ENCODE peak calls at places on chromosome 12, in seven cellular contexts. One of them, this sample, is unnamed.

GRCh38 chr12:402127-402456 is 648 bp downstream of the CCDC77 start:
- DNase-seq in IMR-90: peak; percentile 41
- DNase-seq in fibroblast of the aortic adventitia: peak; percentile 51
- DNase-seq in colonic mucosa: peak; percentile 41
- DNase-seq in brain microvascular endothelial cell: peak; percentile 22
- DNase-seq in HFF-Myc: no peak
- DNase-seq in lower leg skin: no peak
- DNase-seq in this sample: peak; percentile 47

GRCh38 chr12:3463927-3464326 is 27.1 kb upstream of the PRMT8 start:
- DNase-seq in IMR-90: no peak
- DNase-seq in fibroblast of the aortic adventitia: no peak
- DNase-seq in colonic mucosa: no peak
- DNase-seq in brain microvascular endothelial cell: no peak
- DNase-seq in HFF-Myc: no peak
- DNase-seq in lower leg skin: no peak
- DNase-seq in this sample: no peak

GRCh38 chr12:26001530-26001929 is 43.0 kb downstream of the RASSF8 start:
- DNase-seq in IMR-90: no peak
- DNase-seq in fibroblast of the aortic adventitia: no peak
- DNase-seq in colonic mucosa: no peak
- DNase-seq in brain microvascular endothelial cell: no peak
- DNase-seq in HFF-Myc: no peak
- DNase-seq in lower leg skin: no peak
- DNase-seq in this sample: no peak

GRCh38 chr12:130965214-130965613 is 11.5 kb downstream of the ADGRD1 start:
- DNase-seq in IMR-90: no peak
- DNase-seq in fibroblast of the aortic adventitia: peak; percentile 12
- DNase-seq in colonic mucosa: no peak
- DNase-seq in brain microvascular endothelial cell: no peak
- DNase-seq in HFF-Myc: no peak
- DNase-seq in lower leg skin: no peak
- DNase-seq in this sample: no peak

GRCh38 chr12:124436366-124436765 is 131.0 kb downstream of the NCOR2 start:
- DNase-seq in IMR-90: peak; percentile 16
- DNase-seq in fibroblast of the aortic adventitia: peak; percentile 37
- DNase-seq in colonic mucosa: no peak
- DNase-seq in brain microvascular endothelial cell: no peak
- DNase-seq in HFF-Myc: no peak
- DNase-seq in lower leg skin: no peak
- DNase-seq in this sample: no peak

GRCh38 chr12:97308576-97309198 is 153.9 kb upstream of the RMST start:
- DNase-seq in IMR-90: peak; percentile 65
- DNase-seq in fibroblast of the aortic adventitia: peak; percentile 76
- DNase-seq in colonic mucosa: no peak
- DNase-seq in brain microvascular endothelial cell: peak; percentile 31
- DNase-seq in HFF-Myc: peak; percentile 6
- DNase-seq in lower leg skin: peak; percentile 21
- DNase-seq in this sample: peak; percentile 65

GRCh38 chr12:50751921-50752721 is 11.8 kb upstream of the ATF1 start:
- DNase-seq in IMR-90: peak; percentile 69
- DNase-seq in fibroblast of the aortic adventitia: no peak
- DNase-seq in colonic mucosa: no peak
- DNase-seq in brain microvascular endothelial cell: no peak
- DNase-seq in HFF-Myc: no peak
- DNase-seq in lower leg skin: no peak
- DNase-seq in this sample: peak; percentile 16

GRCh38 chr12:71509705-71510104 is 70.1 kb downstream of the LGR5 start:
- DNase-seq in IMR-90: no peak
- DNase-seq in fibroblast of the aortic adventitia: no peak
- DNase-seq in colonic mucosa: no peak
- DNase-seq in brain microvascular endothelial cell: no peak
- DNase-seq in HFF-Myc: no peak
- DNase-seq in lower leg skin: no peak
- DNase-seq in this sample: no peak

GRCh38 chr12:100267603-100268281 is 765 bp downstream of the SCYL2 start:
- DNase-seq in IMR-90: peak; percentile 37
- DNase-seq in fibroblast of the aortic adventitia: peak; percentile 47
- DNase-seq in colonic mucosa: peak; percentile 47
- DNase-seq in brain microvascular endothelial cell: no peak
- DNase-seq in HFF-Myc: no peak
- DNase-seq in lower leg skin: peak; percentile 19
- DNase-seq in this sample: peak; percentile 50

GRCh38 chr12:88035907-88036289 is 6.7 kb upstream of the C12orf50 start:
- DNase-seq in IMR-90: no peak
- DNase-seq in fibroblast of the aortic adventitia: no peak
- DNase-seq in colonic mucosa: peak; percentile 20
- DNase-seq in brain microvascular endothelial cell: no peak
- DNase-seq in HFF-Myc: no peak
- DNase-seq in lower leg skin: peak; percentile 18
- DNase-seq in this sample: no peak

GRCh38 chr12:4849024-4849594 is 60.6 kb upstream of the KCNA1 start:
- DNase-seq in IMR-90: peak; percentile 48
- DNase-seq in fibroblast of the aortic adventitia: peak; percentile 58
- DNase-seq in colonic mucosa: no peak
- DNase-seq in brain microvascular endothelial cell: no peak
- DNase-seq in HFF-Myc: peak; percentile 6
- DNase-seq in lower leg skin: no peak
- DNase-seq in this sample: peak; percentile 60

GRCh38 chr12:112422531-112422930 is 3.8 kb downstream of the PTPN11 start:
- DNase-seq in IMR-90: no peak
- DNase-seq in fibroblast of the aortic adventitia: peak; percentile 21
- DNase-seq in colonic mucosa: no peak
- DNase-seq in brain microvascular endothelial cell: no peak
- DNase-seq in HFF-Myc: no peak
- DNase-seq in lower leg skin: peak; percentile 79
- DNase-seq in this sample: peak; percentile 57

GRCh38 chr12:124039276-124039675 is 66.3 kb downstream of the ZNF664 start:
- DNase-seq in IMR-90: peak; percentile 57
- DNase-seq in fibroblast of the aortic adventitia: peak; percentile 81
- DNase-seq in colonic mucosa: no peak
- DNase-seq in brain microvascular endothelial cell: peak; percentile 48
- DNase-seq in HFF-Myc: no peak
- DNase-seq in lower leg skin: no peak
- DNase-seq in this sample: peak; percentile 47

GRCh38 chr12:30794591-30795409 is 40.0 kb upstream of the CAPRIN2 start:
- DNase-seq in IMR-90: peak; percentile 85
- DNase-seq in fibroblast of the aortic adventitia: peak; percentile 95
- DNase-seq in colonic mucosa: no peak
- DNase-seq in brain microvascular endothelial cell: peak; percentile 95
- DNase-seq in HFF-Myc: no peak
- DNase-seq in lower leg skin: no peak
- DNase-seq in this sample: peak; percentile 86

GRCh38 chr12:47904647-47905312 is at the start of gene VDR:
- DNase-seq in IMR-90: peak; percentile 65
- DNase-seq in fibroblast of the aortic adventitia: peak; percentile 73
- DNase-seq in colonic mucosa: peak; percentile 92
- DNase-seq in brain microvascular endothelial cell: peak; percentile 61
- DNase-seq in HFF-Myc: no peak
- DNase-seq in lower leg skin: peak; percentile 76
- DNase-seq in this sample: peak; percentile 65

GRCh38 chr12:29187756-29188155 is 38.7 kb downstream of the FAR2 start:
- DNase-seq in IMR-90: no peak
- DNase-seq in fibroblast of the aortic adventitia: peak; percentile 37
- DNase-seq in colonic mucosa: no peak
- DNase-seq in brain microvascular endothelial cell: no peak
- DNase-seq in HFF-Myc: no peak
- DNase-seq in lower leg skin: no peak
- DNase-seq in this sample: peak; percentile 83

GRCh38 chr12:30953946-30954766 is 27.6 kb downstream of the TSPAN11 start:
- DNase-seq in IMR-90: no peak
- DNase-seq in fibroblast of the aortic adventitia: no peak
- DNase-seq in colonic mucosa: no peak
- DNase-seq in brain microvascular endothelial cell: no peak
- DNase-seq in HFF-Myc: no peak
- DNase-seq in lower leg skin: no peak
- DNase-seq in this sample: no peak

GRCh38 chr12:109582636-109583035 is 9.0 kb downstream of the MVK start:
- DNase-seq in IMR-90: no peak
- DNase-seq in fibroblast of the aortic adventitia: no peak
- DNase-seq in colonic mucosa: no peak
- DNase-seq in brain microvascular endothelial cell: no peak
- DNase-seq in HFF-Myc: no peak
- DNase-seq in lower leg skin: no peak
- DNase-seq in this sample: no peak

GRCh38 chr12:62730649-62731377 is 204.1 kb downstream of the PPM1H start:
- DNase-seq in IMR-90: peak; percentile 67
- DNase-seq in fibroblast of the aortic adventitia: peak; percentile 97
- DNase-seq in colonic mucosa: no peak
- DNase-seq in brain microvascular endothelial cell: peak; percentile 81
- DNase-seq in HFF-Myc: no peak
- DNase-seq in lower leg skin: no peak
- DNase-seq in this sample: peak; percentile 81

GRCh38 chr12:85057370-85057963 is 21.3 kb downstream of the LRRIQ1 start:
- DNase-seq in IMR-90: peak; percentile 41
- DNase-seq in fibroblast of the aortic adventitia: peak; percentile 68
- DNase-seq in colonic mucosa: peak; percentile 45
- DNase-seq in brain microvascular endothelial cell: peak; percentile 40
- DNase-seq in HFF-Myc: peak; percentile 19
- DNase-seq in lower leg skin: peak; percentile 17
- DNase-seq in this sample: peak; percentile 56

GRCh38 chr12:109728921-109729836 is 15.6 kb downstream of the FAM222A start:
- DNase-seq in IMR-90: no peak
- DNase-seq in fibroblast of the aortic adventitia: no peak
- DNase-seq in colonic mucosa: no peak
- DNase-seq in brain microvascular endothelial cell: no peak
- DNase-seq in HFF-Myc: no peak
- DNase-seq in lower leg skin: no peak
- DNase-seq in this sample: no peak

GRCh38 chr12:20487519-20487918 is 119.2 kb downstream of the PDE3A start:
- DNase-seq in IMR-90: no peak
- DNase-seq in fibroblast of the aortic adventitia: no peak
- DNase-seq in colonic mucosa: no peak
- DNase-seq in brain microvascular endothelial cell: no peak
- DNase-seq in HFF-Myc: no peak
- DNase-seq in lower leg skin: no peak
- DNase-seq in this sample: peak; percentile 38

GRCh38 chr12:20489645-20490044 is 121.3 kb downstream of the PDE3A start:
- DNase-seq in IMR-90: peak; percentile 36
- DNase-seq in fibroblast of the aortic adventitia: peak; percentile 30
- DNase-seq in colonic mucosa: no peak
- DNase-seq in brain microvascular endothelial cell: no peak
- DNase-seq in HFF-Myc: no peak
- DNase-seq in lower leg skin: no peak
- DNase-seq in this sample: peak; percentile 67

GRCh38 chr12:20483776-20484175 is 115.4 kb downstream of the PDE3A start:
- DNase-seq in IMR-90: peak; percentile 65
- DNase-seq in fibroblast of the aortic adventitia: peak; percentile 46
- DNase-seq in colonic mucosa: no peak
- DNase-seq in brain microvascular endothelial cell: peak; percentile 53
- DNase-seq in HFF-Myc: no peak
- DNase-seq in lower leg skin: no peak
- DNase-seq in this sample: peak; percentile 68

GRCh38 chr12:20482680-20483079 is 114.3 kb downstream of the PDE3A start:
- DNase-seq in IMR-90: no peak
- DNase-seq in fibroblast of the aortic adventitia: no peak
- DNase-seq in colonic mucosa: no peak
- DNase-seq in brain microvascular endothelial cell: no peak
- DNase-seq in HFF-Myc: no peak
- DNase-seq in lower leg skin: no peak
- DNase-seq in this sample: no peak

DNA sequence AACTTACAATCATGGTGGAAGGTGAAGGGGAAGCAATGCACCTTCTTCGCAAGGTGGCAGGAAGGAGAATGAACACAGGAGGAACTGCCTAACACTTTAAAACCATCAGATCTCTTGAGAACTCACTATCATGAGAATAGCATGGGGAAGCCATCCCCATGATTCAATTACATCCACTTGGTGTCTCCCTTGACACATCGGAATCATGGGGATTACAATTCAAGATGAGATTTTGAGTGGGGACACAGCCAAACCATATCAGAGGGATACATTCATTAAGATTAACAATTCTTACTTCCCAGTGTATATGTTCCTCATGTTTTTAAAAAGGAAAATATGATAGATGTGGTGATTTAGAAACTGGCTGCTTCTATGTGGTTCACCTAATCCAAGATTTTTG is 117.9 kb downstream of the PDE3A start:
- DNase-seq in IMR-90: peak; percentile 40
- DNase-seq in fibroblast of the aortic adventitia: no peak
- DNase-seq in colonic mucosa: no peak
- DNase-seq in brain microvascular endothelial cell: no peak
- DNase-seq in HFF-Myc: no peak
- DNase-seq in lower leg skin: no peak
- DNase-seq in this sample: peak; percentile 51
- TF ChIP-seq CTCF in IMR-90: peak; percentile 32
- TF ChIP-seq CTCF in fibroblast of the aortic adventitia: no peak
- TF ChIP-seq CTCF in colonic mucosa: no peak
- TF ChIP-seq CTCF in brain microvascular endothelial cell: peak; percentile 30
- TF ChIP-seq CTCF in HFF-Myc: peak; percentile 14
- TF ChIP-seq CTCF in lower leg skin: no peak
- TF ChIP-seq CTCF in this sample: peak; percentile 13

DNA sequence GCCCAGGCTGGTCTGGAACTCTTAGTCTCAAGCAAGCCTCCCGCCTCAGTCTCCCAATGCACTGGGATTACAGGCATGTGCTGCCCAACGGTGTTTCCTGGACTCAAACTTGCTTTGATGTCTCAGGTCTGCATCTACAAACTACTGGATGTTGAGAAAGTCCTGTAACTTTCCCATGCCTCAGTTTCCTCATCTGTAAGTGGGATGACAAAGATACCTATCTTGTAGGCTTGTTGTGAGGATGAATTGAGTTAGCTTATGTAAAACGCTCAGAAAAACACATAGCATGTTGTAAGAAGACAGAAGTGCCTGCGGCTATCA is 63.6 kb upstream of the NUDT4 start:
- DNase-seq in IMR-90: no peak
- DNase-seq in fibroblast of the aortic adventitia: no peak
- DNase-seq in colonic mucosa: no peak
- DNase-seq in brain microvascular endothelial cell: no peak
- DNase-seq in HFF-Myc: no peak
- DNase-seq in lower leg skin: no peak
- DNase-seq in this sample: no peak
- H3K4me3 ChIP-seq in IMR-90: no peak overlapping the region
- H3K4me3 ChIP-seq in fibroblast of the aortic adventitia: no peak overlapping the region
- H3K4me3 ChIP-seq in colonic mucosa: no peak overlapping the region
- H3K4me3 ChIP-seq in brain microvascular endothelial cell: no peak overlapping the region
- H3K4me3 ChIP-seq in HFF-Myc: no peak overlapping the region
- H3K4me3 ChIP-seq in lower leg skin: no peak overlapping the region
- H3K4me3 ChIP-seq in this sample: no peak overlapping the region

GRCh38 chr12:52395761-52396434 is 10.2 kb downstream of the KRT82 start:
- DNase-seq in IMR-90: no peak
- DNase-seq in fibroblast of the aortic adventitia: peak; percentile 8
- DNase-seq in colonic mucosa: peak; percentile 40
- DNase-seq in brain microvascular endothelial cell: no peak
- DNase-seq in HFF-Myc: no peak
- DNase-seq in lower leg skin: no peak
- DNase-seq in this sample: peak; percentile 76
- TF ChIP-seq CTCF in IMR-90: no peak
- TF ChIP-seq CTCF in fibroblast of the aortic adventitia: no peak
- TF ChIP-seq CTCF in colonic mucosa: peak; percentile 34
- TF ChIP-seq CTCF in brain microvascular endothelial cell: peak; percentile 55
- TF ChIP-seq CTCF in HFF-Myc: peak; percentile 27
- TF ChIP-seq CTCF in lower leg skin: no peak
- TF ChIP-seq CTCF in this sample: peak; percentile 29

DNA sequence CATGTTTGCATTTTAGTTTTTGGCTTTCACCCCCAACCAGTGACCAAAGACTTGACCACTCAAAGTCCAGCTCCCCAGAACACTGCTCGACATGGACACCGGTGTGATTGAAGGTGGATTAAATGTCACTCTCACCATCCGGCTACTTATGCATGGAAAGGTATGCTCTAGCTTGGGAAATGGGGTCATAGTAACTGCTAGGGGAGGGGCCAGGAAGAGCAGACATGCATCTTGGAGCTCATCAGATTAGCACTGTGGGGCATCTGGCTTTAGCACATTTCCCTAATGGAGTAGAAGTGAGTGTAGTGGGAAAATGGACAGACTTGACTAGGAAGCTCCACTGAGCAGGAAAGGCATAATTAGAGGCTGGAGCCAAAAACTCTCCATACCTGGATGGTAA is 2.8 kb downstream of the PCBP2 start:
- DNase-seq in IMR-90: no peak
- DNase-seq in fibroblast of the aortic adventitia: no peak
- DNase-seq in colonic mucosa: no peak
- DNase-seq in brain microvascular endothelial cell: no peak
- DNase-seq in HFF-Myc: no peak
- DNase-seq in lower leg skin: no peak
- DNase-seq in this sample: no peak
- H3K4me3 ChIP-seq in IMR-90: no peak overlapping the region
- H3K4me3 ChIP-seq in fibroblast of the aortic adventitia: peak overlapping the region; percentile 76
- H3K4me3 ChIP-seq in colonic mucosa: no peak overlapping the region
- H3K4me3 ChIP-seq in brain microvascular endothelial cell: no peak overlapping the region
- H3K4me3 ChIP-seq in HFF-Myc: peak overlapping the region; percentile 69
- H3K4me3 ChIP-seq in lower leg skin: no peak overlapping the region
- H3K4me3 ChIP-seq in this sample: peak overlapping the region; percentile 4